ENCODE peak calls at places on chromosome 1, in five cellular contexts. One of them, this sample, is unnamed.

GRCh38 chr1:65149391-65149729 is 1.4 kb downstream of the AK4 start:
- DNase-seq in psoas muscle: no peak
- DNase-seq in endodermal cell: no peak
- DNase-seq in breast epithelium: no peak
- DNase-seq in CD8-positive, alpha-beta memory T cell: no peak
- DNase-seq in this sample: no peak

GRCh38 chr1:193537266-193538003 is 351.0 kb upstream of the B3GALT2 start:
- DNase-seq in psoas muscle: no peak
- DNase-seq in endodermal cell: no peak
- DNase-seq in breast epithelium: no peak
- DNase-seq in CD8-positive, alpha-beta memory T cell: peak; percentile 46
- DNase-seq in this sample: no peak

GRCh38 chr1:200035956-200036615 is 8.6 kb downstream of the NR5A2 start:
- DNase-seq in psoas muscle: no peak
- DNase-seq in endodermal cell: peak; percentile 83
- DNase-seq in breast epithelium: no peak
- DNase-seq in CD8-positive, alpha-beta memory T cell: no peak
- DNase-seq in this sample: no peak

GRCh38 chr1:222413436-222413835 is 134.5 kb downstream of the HHIPL2 start:
- DNase-seq in psoas muscle: no peak
- DNase-seq in endodermal cell: no peak
- DNase-seq in breast epithelium: no peak
- DNase-seq in CD8-positive, alpha-beta memory T cell: no peak
- DNase-seq in this sample: no peak

GRCh38 chr1:181014431-181015257 is 8.0 kb downstream of the STX6 start:
- DNase-seq in psoas muscle: no peak
- DNase-seq in endodermal cell: no peak
- DNase-seq in breast epithelium: no peak
- DNase-seq in CD8-positive, alpha-beta memory T cell: no peak
- DNase-seq in this sample: no peak

GRCh38 chr1:170162385-170163226 is 16.8 kb downstream of the NTMT2 start:
- DNase-seq in psoas muscle: peak; percentile 47
- DNase-seq in endodermal cell: peak; percentile 63
- DNase-seq in breast epithelium: peak; percentile 35
- DNase-seq in CD8-positive, alpha-beta memory T cell: no peak
- DNase-seq in this sample: peak; percentile 83

GRCh38 chr1:101259744-101260148 is 22.9 kb downstream of the S1PR1 start:
- DNase-seq in psoas muscle: no peak
- DNase-seq in endodermal cell: no peak
- DNase-seq in breast epithelium: no peak
- DNase-seq in CD8-positive, alpha-beta memory T cell: no peak
- DNase-seq in this sample: peak; percentile 71

GRCh38 chr1:21935891-21936365 is 1.2 kb downstream of the HSPG2 start:
- DNase-seq in psoas muscle: no peak
- DNase-seq in endodermal cell: peak; percentile 75
- DNase-seq in breast epithelium: no peak
- DNase-seq in CD8-positive, alpha-beta memory T cell: no peak
- DNase-seq in this sample: no peak

GRCh38 chr1:116927049-116927798 is 17.5 kb downstream of the PTGFRN start:
- DNase-seq in psoas muscle: no peak
- DNase-seq in endodermal cell: peak; percentile 13
- DNase-seq in breast epithelium: no peak
- DNase-seq in CD8-positive, alpha-beta memory T cell: no peak
- DNase-seq in this sample: no peak

GRCh38 chr1:156828414-156829085 is 11.9 kb upstream of the SH2D2A start:
- DNase-seq in psoas muscle: no peak
- DNase-seq in endodermal cell: no peak
- DNase-seq in breast epithelium: no peak
- DNase-seq in CD8-positive, alpha-beta memory T cell: no peak
- DNase-seq in this sample: no peak

GRCh38 chr1:87358219-87358618 is 29.5 kb downstream of the LMO4 start:
- DNase-seq in psoas muscle: no peak
- DNase-seq in endodermal cell: no peak
- DNase-seq in breast epithelium: no peak
- DNase-seq in CD8-positive, alpha-beta memory T cell: no peak
- DNase-seq in this sample: no peak

GRCh38 chr1:29321176-29321575 is 84.9 kb downstream of the PTPRU start:
- DNase-seq in psoas muscle: no peak
- DNase-seq in endodermal cell: no peak
- DNase-seq in breast epithelium: no peak
- DNase-seq in CD8-positive, alpha-beta memory T cell: no peak
- DNase-seq in this sample: no peak

GRCh38 chr1:209659909-209660308 is 7.7 kb upstream of the LAMB3 start:
- DNase-seq in psoas muscle: no peak
- DNase-seq in endodermal cell: no peak
- DNase-seq in breast epithelium: no peak
- DNase-seq in CD8-positive, alpha-beta memory T cell: no peak
- DNase-seq in this sample: peak; percentile 50

GRCh38 chr1:46410156-46411009 is 16.3 kb downstream of the FAAH start:
- DNase-seq in psoas muscle: peak; percentile 47
- DNase-seq in endodermal cell: no peak
- DNase-seq in breast epithelium: no peak
- DNase-seq in CD8-positive, alpha-beta memory T cell: no peak
- DNase-seq in this sample: peak; percentile 45

GRCh38 chr1:42142894-42143675 is 10.1 kb upstream of the GUCA2B start:
- DNase-seq in psoas muscle: no peak
- DNase-seq in endodermal cell: peak; percentile 37
- DNase-seq in breast epithelium: no peak
- DNase-seq in CD8-positive, alpha-beta memory T cell: no peak
- DNase-seq in this sample: no peak

GRCh38 chr1:170309389-170310013 is 163.7 kb downstream of the NTMT2 start:
- DNase-seq in psoas muscle: no peak
- DNase-seq in endodermal cell: peak; percentile 66
- DNase-seq in breast epithelium: no peak
- DNase-seq in CD8-positive, alpha-beta memory T cell: no peak
- DNase-seq in this sample: peak; percentile 90

GRCh38 chr1:44447051-44447806 is 42.2 kb downstream of the RNF220 start:
- DNase-seq in psoas muscle: no peak
- DNase-seq in endodermal cell: no peak
- DNase-seq in breast epithelium: no peak
- DNase-seq in CD8-positive, alpha-beta memory T cell: no peak
- DNase-seq in this sample: peak; percentile 3

GRCh38 chr1:6882414-6882813 is 97.2 kb downstream of the CAMTA1 start:
- DNase-seq in psoas muscle: no peak
- DNase-seq in endodermal cell: no peak
- DNase-seq in breast epithelium: no peak
- DNase-seq in CD8-positive, alpha-beta memory T cell: no peak
- DNase-seq in this sample: no peak

GRCh38 chr1:115660151-115660550 is 18.4 kb downstream of the VANGL1 start:
- DNase-seq in psoas muscle: no peak
- DNase-seq in endodermal cell: no peak
- DNase-seq in breast epithelium: no peak
- DNase-seq in CD8-positive, alpha-beta memory T cell: no peak
- DNase-seq in this sample: no peak

GRCh38 chr1:8598060-8598724 is 219.2 kb downstream of the RERE start:
- DNase-seq in psoas muscle: no peak
- DNase-seq in endodermal cell: no peak
- DNase-seq in breast epithelium: no peak
- DNase-seq in CD8-positive, alpha-beta memory T cell: no peak
- DNase-seq in this sample: peak; percentile 77
- H3K27ac ChIP-seq in psoas muscle: peak overlapping the region; percentile 50
- H3K27ac ChIP-seq in endodermal cell: peak overlapping the region; percentile 32
- H3K27ac ChIP-seq in breast epithelium: peak overlapping the region; percentile 65
- H3K27ac ChIP-seq in CD8-positive, alpha-beta memory T cell: no peak overlapping the region
- H3K27ac ChIP-seq in this sample: peak overlapping the region; percentile 51

GRCh38 chr1:207852576-207853371 is 58.2 kb downstream of the CD34 start:
- DNase-seq in psoas muscle: no peak
- DNase-seq in endodermal cell: no peak
- DNase-seq in breast epithelium: no peak
- DNase-seq in CD8-positive, alpha-beta memory T cell: no peak
- DNase-seq in this sample: no peak
- H3K27ac ChIP-seq in psoas muscle: peak overlapping the region; percentile 59
- H3K27ac ChIP-seq in endodermal cell: no peak overlapping the region
- H3K27ac ChIP-seq in breast epithelium: peak overlapping the region; percentile 22
- H3K27ac ChIP-seq in CD8-positive, alpha-beta memory T cell: no peak overlapping the region
- H3K27ac ChIP-seq in this sample: no peak overlapping the region

GRCh38 chr1:219476116-219476515 is 136.8 kb downstream of the ZC3H11B start:
- DNase-seq in psoas muscle: no peak
- DNase-seq in endodermal cell: no peak
- DNase-seq in breast epithelium: no peak
- DNase-seq in CD8-positive, alpha-beta memory T cell: no peak
- DNase-seq in this sample: no peak
- H3K27ac ChIP-seq in psoas muscle: no peak overlapping the region
- H3K27ac ChIP-seq in endodermal cell: no peak overlapping the region
- H3K27ac ChIP-seq in breast epithelium: no peak overlapping the region
- H3K27ac ChIP-seq in CD8-positive, alpha-beta memory T cell: no peak overlapping the region
- H3K27ac ChIP-seq in this sample: no peak overlapping the region

DNA sequence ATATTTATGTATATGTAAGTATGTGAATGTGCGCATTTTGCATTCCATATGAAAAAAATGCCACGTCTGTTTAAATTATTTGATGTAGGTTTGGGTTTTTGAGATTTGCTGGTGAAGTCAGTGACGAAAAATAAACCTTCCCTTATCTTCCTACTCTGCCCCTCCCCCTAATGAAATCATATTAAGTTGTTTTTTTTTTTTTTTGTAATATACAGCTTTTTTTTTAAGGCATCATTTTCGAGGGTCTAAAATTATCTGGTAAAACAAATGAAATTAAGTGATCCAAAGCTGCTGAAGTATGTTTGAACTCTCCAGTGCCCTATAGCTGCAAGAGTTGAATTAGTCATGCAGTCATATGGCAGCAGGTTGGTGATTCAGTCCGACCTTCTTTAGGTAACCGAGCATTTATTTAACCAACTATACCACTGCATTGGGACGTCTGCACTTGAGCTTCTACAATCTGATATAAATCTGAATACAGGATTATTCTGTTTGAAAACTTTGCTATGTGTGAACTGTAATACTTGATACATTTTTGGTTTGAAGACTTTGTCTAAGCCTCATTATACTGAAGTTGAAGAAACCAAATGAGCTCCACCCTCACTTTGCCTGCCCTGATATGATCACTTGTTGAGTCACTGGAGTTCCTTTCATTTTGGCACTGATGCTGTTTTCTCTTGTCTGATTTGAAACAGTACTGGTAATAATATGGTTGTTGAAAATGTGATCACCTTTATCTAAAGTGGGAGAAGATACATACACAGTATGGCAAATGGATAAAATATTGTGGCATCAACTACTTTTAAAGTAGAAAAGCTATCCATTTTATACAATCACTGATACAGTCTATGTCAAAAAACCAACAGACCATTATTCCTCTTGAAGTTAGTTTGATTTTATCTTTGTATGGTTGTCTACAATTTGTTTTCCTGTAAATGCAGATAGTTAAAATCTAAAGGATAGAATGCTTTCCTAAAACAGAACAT is 11.7 kb downstream of the PDIK1L start:
- DNase-seq in psoas muscle: no peak
- DNase-seq in endodermal cell: no peak
- DNase-seq in breast epithelium: no peak
- DNase-seq in CD8-positive, alpha-beta memory T cell: no peak
- DNase-seq in this sample: peak; percentile 51
- H3K27ac ChIP-seq in psoas muscle: peak overlapping the region; percentile 76
- H3K27ac ChIP-seq in endodermal cell: no peak overlapping the region
- H3K27ac ChIP-seq in breast epithelium: peak overlapping the region; percentile 22
- H3K27ac ChIP-seq in CD8-positive, alpha-beta memory T cell: peak overlapping the region; percentile 51
- H3K27ac ChIP-seq in this sample: no peak overlapping the region

GRCh38 chr1:224064150-224064549 is 49.8 kb upstream of the FBXO28 start:
- DNase-seq in psoas muscle: no peak
- DNase-seq in endodermal cell: no peak
- DNase-seq in breast epithelium: no peak
- DNase-seq in CD8-positive, alpha-beta memory T cell: no peak
- DNase-seq in this sample: no peak
- H3K27ac ChIP-seq in psoas muscle: no peak overlapping the region
- H3K27ac ChIP-seq in endodermal cell: no peak overlapping the region
- H3K27ac ChIP-seq in breast epithelium: no peak overlapping the region
- H3K27ac ChIP-seq in CD8-positive, alpha-beta memory T cell: no peak overlapping the region
- H3K27ac ChIP-seq in this sample: no peak overlapping the region

GRCh38 chr1:233261206-233261605 is 34.3 kb downstream of the PCNX2 start:
- DNase-seq in psoas muscle: no peak
- DNase-seq in endodermal cell: no peak
- DNase-seq in breast epithelium: no peak
- DNase-seq in CD8-positive, alpha-beta memory T cell: no peak
- DNase-seq in this sample: no peak
- H3K27ac ChIP-seq in psoas muscle: no peak overlapping the region
- H3K27ac ChIP-seq in endodermal cell: no peak overlapping the region
- H3K27ac ChIP-seq in breast epithelium: no peak overlapping the region
- H3K27ac ChIP-seq in CD8-positive, alpha-beta memory T cell: no peak overlapping the region
- H3K27ac ChIP-seq in this sample: no peak overlapping the region

DNA sequence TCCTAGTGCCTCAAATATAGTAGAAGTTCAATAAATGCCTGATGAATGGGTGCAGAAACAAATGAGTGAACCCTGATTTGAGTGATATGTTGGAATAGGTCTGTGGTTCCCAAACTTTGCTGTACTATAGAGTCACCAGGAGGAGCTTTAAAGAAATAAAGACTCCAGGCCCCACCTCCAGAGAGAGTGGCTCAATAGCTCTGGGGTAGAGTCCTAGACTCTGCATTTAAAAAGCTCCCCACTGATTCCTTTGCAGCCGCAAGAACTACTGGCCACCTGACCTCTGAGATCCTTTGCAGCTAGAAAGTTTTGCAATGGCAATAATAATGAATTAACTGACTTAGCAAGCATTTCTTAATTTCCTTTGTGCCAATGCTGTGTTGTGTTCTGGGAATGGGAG is 20.9 kb downstream of the TCHHL1 start:
- DNase-seq in psoas muscle: no peak
- DNase-seq in endodermal cell: no peak
- DNase-seq in breast epithelium: no peak
- DNase-seq in CD8-positive, alpha-beta memory T cell: no peak
- DNase-seq in this sample: no peak
- H3K27ac ChIP-seq in psoas muscle: no peak overlapping the region
- H3K27ac ChIP-seq in endodermal cell: no peak overlapping the region
- H3K27ac ChIP-seq in breast epithelium: no peak overlapping the region
- H3K27ac ChIP-seq in CD8-positive, alpha-beta memory T cell: no peak overlapping the region
- H3K27ac ChIP-seq in this sample: no peak overlapping the region

GRCh38 chr1:207010726-207011125 is 21.8 kb downstream of the C1orf116 start:
- DNase-seq in psoas muscle: no peak
- DNase-seq in endodermal cell: no peak
- DNase-seq in breast epithelium: no peak
- DNase-seq in CD8-positive, alpha-beta memory T cell: no peak
- DNase-seq in this sample: no peak

GRCh38 chr1:207007352-207008033 is 25.1 kb downstream of the C1orf116 start:
- DNase-seq in psoas muscle: no peak
- DNase-seq in endodermal cell: no peak
- DNase-seq in breast epithelium: peak; percentile 94
- DNase-seq in CD8-positive, alpha-beta memory T cell: no peak
- DNase-seq in this sample: peak; percentile 36

GRCh38 chr1:207006914-207007313 is 25.6 kb downstream of the C1orf116 start:
- DNase-seq in psoas muscle: no peak
- DNase-seq in endodermal cell: no peak
- DNase-seq in breast epithelium: no peak
- DNase-seq in CD8-positive, alpha-beta memory T cell: no peak
- DNase-seq in this sample: no peak

GRCh38 chr1:207009182-207009850 is 23.2 kb downstream of the C1orf116 start:
- DNase-seq in psoas muscle: no peak
- DNase-seq in endodermal cell: no peak
- DNase-seq in breast epithelium: no peak
- DNase-seq in CD8-positive, alpha-beta memory T cell: no peak
- DNase-seq in this sample: no peak

GRCh38 chr1:207009945-207010344 is 22.6 kb downstream of the C1orf116 start:
- DNase-seq in psoas muscle: no peak
- DNase-seq in endodermal cell: no peak
- DNase-seq in breast epithelium: no peak
- DNase-seq in CD8-positive, alpha-beta memory T cell: no peak
- DNase-seq in this sample: no peak
- H3K27ac ChIP-seq in psoas muscle: no peak overlapping the region
- H3K27ac ChIP-seq in endodermal cell: no peak overlapping the region
- H3K27ac ChIP-seq in breast epithelium: peak overlapping the region; percentile 95
- H3K27ac ChIP-seq in CD8-positive, alpha-beta memory T cell: no peak overlapping the region
- H3K27ac ChIP-seq in this sample: no peak overlapping the region

This sample was measured in fibroblast of lung.